ENCODE peak calls at places on chromosomes 3 and 15, in ten cellular contexts. O, V, B, Q, L, S, J, D, T and G are unnamed samples. For H3K36me3, the result is how much of the 10 kb centered on the place peaks cover.

GRCh38 chr3:172647823-172648222 is 63.0 kb downstream of the NCEH1 start:
- DNase-seq in O (no peak), V (no peak), B (no peak), Q (no peak), L (no peak), S (no peak), J (no peak), D (no peak), T (no peak), G (no peak)

GRCh38 chr3:115644391-115644790 is 21.1 kb downstream of the GAP43 start:
- DNase-seq in O (no peak), V (no peak), B (peak), Q (no peak), L (peak), S (no peak), J (no peak), D (no peak), T (no peak), G (no peak)

GRCh38 chr3:113097821-113098516 is 107.2 kb downstream of the GTPBP8 start:
- DNase-seq in O (no peak), V (no peak), B (peak), Q (no peak), L (peak), S (no peak), J (no peak), D (no peak), T (no peak), G (no peak)

GRCh38 chr3:16463914-16464313 is 49.6 kb downstream of the RFTN1 start:
- DNase-seq in O (no peak), V (no peak), B (no peak), Q (no peak), L (no peak), S (no peak), J (no peak), D (no peak), T (no peak), G (no peak)

GRCh38 chr15:64791401-64791800 is 16.0 kb upstream of the RBPMS2 start:
- DNase-seq in O (no peak), V (no peak), B (no peak), Q (no peak), L (no peak), S (no peak), J (no peak), D (no peak), T (no peak), G (no peak)

GRCh38 chr3:172341482-172342059 is 106.7 kb downstream of the GHSR start:
- DNase-seq in O (no peak), V (peak), B (peak), Q (no peak), L (peak), S (no peak), J (no peak), D (no peak), T (no peak), G (peak)

GRCh38 chr3:9116351-9116750 is 133.1 kb downstream of the SRGAP3 start:
- DNase-seq in O (no peak), V (no peak), B (no peak), Q (no peak), L (no peak), S (no peak), J (no peak), D (no peak), T (no peak), G (no peak)

GRCh38 chr3:142651711-142652110 is 55.5 kb downstream of the PLS1 start:
- DNase-seq in O (no peak), V (no peak), B (no peak), Q (no peak), L (no peak), S (no peak), J (no peak), D (no peak), T (no peak), G (no peak)

GRCh38 chr3:9732080-9732752 is 681 bp downstream of the BRPF1 start:
- DNase-seq in O (no peak), V (no peak), B (no peak), Q (peak), L (no peak), S (no peak), J (peak), D (peak), T (peak), G (peak)

GRCh38 chr3:47824541-47825473 is 21.9 kb downstream of the DHX30 start:
- DNase-seq in O (peak), V (peak), B (peak), Q (peak), L (peak), S (peak), J (peak), D (peak), T (peak), G (peak)

GRCh38 chr3:63582943-63583500 is 69.5 kb upstream of the SNTN start:
- DNase-seq in O (no peak), V (no peak), B (no peak), Q (no peak), L (no peak), S (no peak), J (no peak), D (no peak), T (no peak), G (no peak)

GRCh38 chr3:115616461-115616860 is 6.8 kb upstream of the GAP43 start:
- DNase-seq in O (no peak), V (no peak), B (no peak), Q (no peak), L (no peak), S (no peak), J (no peak), D (no peak), T (no peak), G (no peak)

GRCh38 chr3:176941674-176942073 is 255.6 kb downstream of the TBL1XR1 start:
- DNase-seq in O (no peak), V (no peak), B (no peak), Q (no peak), L (peak), S (no peak), J (no peak), D (no peak), T (no peak), G (no peak)

GRCh38 chr3:127172670-127173515 is 20.0 kb upstream of the PRR23E start:
- DNase-seq in O (no peak), V (no peak), B (peak), Q (no peak), L (peak), S (no peak), J (no peak), D (peak), T (no peak), G (no peak)

GRCh38 chr3:8301977-8302589 is 199.5 kb upstream of the LMCD1 start:
- DNase-seq in O (no peak), V (no peak), B (peak), Q (no peak), L (peak), S (no peak), J (no peak), D (no peak), T (no peak), G (no peak)

GRCh38 chr3:52456169-52456799 is 880 bp downstream of the NISCH start:
- DNase-seq in O (no peak), V (no peak), B (peak), Q (no peak), L (peak), S (no peak), J (no peak), D (no peak), T (no peak), G (no peak)

GRCh38 chr15:89406756-89407650 is 72.4 kb upstream of the POLG start:
- DNase-seq in O (no peak), V (no peak), B (no peak), Q (no peak), L (no peak), S (no peak), J (no peak), D (no peak), T (no peak), G (no peak)

GRCh38 chr3:45841380-45841700 is 579 bp downstream of the LZTFL1 start:
- DNase-seq in O (no peak), V (no peak), B (peak), Q (peak), L (peak), S (peak), J (peak), D (no peak), T (peak), G (no peak)

GRCh38 chr15:65275728-65276126 is 11.0 kb downstream of the PARP16 start:
- DNase-seq in O (no peak), V (no peak), B (peak), Q (no peak), L (peak), S (no peak), J (no peak), D (peak), T (no peak), G (no peak)

GRCh38 chr15:73156431-73157191 is 104.3 kb downstream of the NEO1 start:
- DNase-seq in O (no peak), V (no peak), B (no peak), Q (peak), L (no peak), S (no peak), J (no peak), D (no peak), T (no peak), G (no peak)

GRCh38 chr3:8457039-8457438 is 44.6 kb upstream of the LMCD1 start:
- DNase-seq in O (no peak), V (no peak), B (peak), Q (no peak), L (peak), S (no peak), J (no peak), D (no peak), T (no peak), G (no peak)

DNA sequence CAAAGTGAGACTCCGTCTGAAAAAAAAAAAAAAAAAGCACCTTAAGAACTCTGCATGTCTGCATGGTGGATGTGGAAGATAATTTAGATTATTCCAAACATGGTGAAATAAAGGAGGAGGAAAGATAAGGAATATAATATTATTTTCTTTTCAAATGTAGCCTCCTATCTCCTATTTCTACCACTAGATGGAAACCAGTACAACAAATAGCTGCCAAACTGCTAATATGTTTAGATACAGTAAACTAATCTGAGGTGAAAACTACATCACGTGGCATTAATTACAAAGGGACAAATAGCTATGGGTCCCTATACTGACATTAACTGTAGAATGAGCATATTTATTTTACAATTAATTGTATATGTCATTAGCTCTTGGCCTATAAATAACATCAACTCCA is 197.8 kb downstream of the TBC1D5 start:
- DNase-seq in O (no peak), V (no peak), B (peak), Q (no peak), L (no peak), S (no peak), J (no peak), D (no peak), T (no peak), G (no peak)
- TF ChIP-seq CTCF in O (no peak), V (no peak), B (peak), Q (no peak), L (no peak), S (no peak), J (no peak), D (peak), T (no peak), G (peak)

GRCh38 chr3:145246291-145246690 is 914.7 kb downstream of the PLOD2 start:
- DNase-seq in O (no peak), V (no peak), B (no peak), Q (no peak), L (no peak), S (no peak), J (no peak), D (no peak), T (no peak), G (no peak)
- H3K4me3 ChIP-seq in O (no peak), V (no peak), B (no peak), Q (no peak), L (no peak), S (no peak), J (no peak), D (no peak), T (no peak), G (no peak)

GRCh38 chr3:58379351-58380073 is 46.8 kb downstream of the PXK start:
- DNase-seq in O (no peak), V (no peak), B (no peak), Q (no peak), L (no peak), S (no peak), J (no peak), D (no peak), T (no peak), G (no peak)

GRCh38 chr3:58375209-58375608 is 42.5 kb downstream of the PXK start:
- DNase-seq in O (no peak), V (no peak), B (no peak), Q (no peak), L (no peak), S (no peak), J (no peak), D (no peak), T (no peak), G (no peak)

GRCh38 chr3:58377750-58378149 is 45.1 kb downstream of the PXK start:
- DNase-seq in O (no peak), V (no peak), B (no peak), Q (no peak), L (no peak), S (no peak), J (no peak), D (no peak), T (no peak), G (no peak)

GRCh38 chr3:58377168-58377567 is 44.5 kb downstream of the PXK start:
- DNase-seq in O (no peak), V (no peak), B (no peak), Q (no peak), L (no peak), S (no peak), J (no peak), D (no peak), T (no peak), G (no peak)
- H3K36me3 ChIP-seq in O (under half), V (under half), B (under half), Q (under half), L (under half), S (under half), J (under half), D (under half), T (under half), G (under half)

GRCh38 chr3:170553788-170554620 is 31.9 kb downstream of the SLC7A14 start:
- DNase-seq in O (no peak), V (no peak), B (peak), Q (no peak), L (no peak), S (no peak), J (no peak), D (no peak), T (no peak), G (no peak)
- TF ChIP-seq CTCF in O (no peak), V (no peak), B (no peak), Q (no peak), L (no peak), S (no peak), J (no peak), D (peak), T (no peak), G (no peak)